ENCODE peak calls at places on chromosome 13, in four cellular contexts. H, L, A and U are unnamed samples.

GRCh38 chr13:30906411-30906990 is 430 bp downstream of the MEDAG start:
- DNase-seq in H (peak; percentile 62), L (no peak), A (no peak), U (peak; percentile 36)

GRCh38 chr13:52599853-52600603 is 42.2 kb upstream of the HNRNPA1L2 start:
- DNase-seq in H (peak; percentile 75), L (peak; percentile 29), A (peak; percentile 17), U (peak; percentile 41)

GRCh38 chr13:20461481-20461859 is 64.2 kb downstream of the CRYL1 start:
- DNase-seq in H (no peak), L (no peak), A (no peak), U (peak; percentile 67)

GRCh38 chr13:46401432-46401831 is 14.4 kb upstream of the RUBCNL start:
- DNase-seq in H (no peak), L (no peak), A (no peak), U (no peak)

GRCh38 chr13:48184260-48184659 is 48.7 kb upstream of the ITM2B start:
- DNase-seq in H (no peak), L (no peak), A (no peak), U (no peak)

GRCh38 chr13:59680429-59681024 is 483.2 kb downstream of the DIAPH3 start:
- DNase-seq in H (peak; percentile 56), L (no peak), A (no peak), U (peak; percentile 56)

GRCh38 chr13:107250626-107251025 is 682.7 kb upstream of the ARGLU1 start:
- DNase-seq in H (no peak), L (no peak), A (no peak), U (no peak)

GRCh38 chr13:20873348-20873747 is 29.2 kb downstream of the XPO4 start:
- DNase-seq in H (no peak), L (no peak), A (no peak), U (no peak)

GRCh38 chr13:105316731-105317130 is 1218.7 kb downstream of the EFNB2 start:
- DNase-seq in H (no peak), L (no peak), A (no peak), U (no peak)

GRCh38 chr13:41970918-41971317 is 10.0 kb upstream of the VWA8 start:
- DNase-seq in H (no peak), L (no peak), A (no peak), U (no peak)

GRCh38 chr13:29454931-29455481 is 140.5 kb downstream of the SLC7A1 start:
- DNase-seq in H (peak; percentile 63), L (peak; percentile 44), A (no peak), U (peak; percentile 35)

GRCh38 chr13:28750187-28751045 is 31.6 kb upstream of the SLC46A3 start:
- DNase-seq in H (no peak), L (no peak), A (no peak), U (no peak)

GRCh38 chr13:49517461-49517860 is 21.7 kb downstream of the PHF11 start:
- DNase-seq in H (peak; percentile 36), L (no peak), A (no peak), U (peak; percentile 47)

GRCh38 chr13:49308977-49309408 is 61.3 kb downstream of the CDADC1 start:
- DNase-seq in H (no peak), L (no peak), A (no peak), U (peak; percentile 35)

GRCh38 chr13:30881191-30881651 is 24.9 kb upstream of the MEDAG start:
- DNase-seq in H (no peak), L (no peak), A (no peak), U (no peak)

GRCh38 chr13:84553252-84553651 is 671.0 kb upstream of the SLITRK1 start:
- DNase-seq in H (no peak), L (no peak), A (no peak), U (no peak)

GRCh38 chr13:108859202-108860012 is 230.0 kb downstream of the MYO16 start:
- DNase-seq in H (peak; percentile 41), L (no peak), A (no peak), U (peak; percentile 94)

GRCh38 chr13:43787998-43788397 is 1.2 kb upstream of the ENOX1 start:
- DNase-seq in H (peak; percentile 63), L (peak; percentile 12), A (no peak), U (peak; percentile 78)

GRCh38 chr13:30639671-30640070 is 22.0 kb downstream of the USPL1 start:
- DNase-seq in H (no peak), L (no peak), A (no peak), U (peak; percentile 24)

GRCh38 chr13:75061909-75062308 is 420.1 kb downstream of the TBC1D4 start:
- DNase-seq in H (no peak), L (no peak), A (no peak), U (peak; percentile 12)

GRCh38 chr13:104105418-104106355 is 1039.5 kb upstream of the SLC10A2 start:
- DNase-seq in H (no peak), L (peak; percentile 8), A (no peak), U (no peak)

GRCh38 chr13:67048793-67049150 is 181.4 kb downstream of the PCDH9 start:
- DNase-seq in H (no peak), L (no peak), A (peak; percentile 3), U (peak; percentile 91)

GRCh38 chr13:109146912-109147624 is 517.7 kb downstream of the MYO16 start:
- DNase-seq in H (no peak), L (peak; percentile 53), A (no peak), U (peak; percentile 71)

GRCh38 chr13:51064753-51065152 is 46.3 kb downstream of the C13orf42 start:
- DNase-seq in H (no peak), L (no peak), A (no peak), U (no peak)

GRCh38 chr13:113794764-113795173 is 35.7 kb downstream of the TMEM255B start:
- DNase-seq in H (no peak), L (no peak), A (no peak), U (no peak)

GRCh38 chr13:110306340-110306959 is 507 bp downstream of the COL4A1 start:
- DNase-seq in H (peak; percentile 64), L (no peak), A (no peak), U (peak; percentile 68)

DNA sequence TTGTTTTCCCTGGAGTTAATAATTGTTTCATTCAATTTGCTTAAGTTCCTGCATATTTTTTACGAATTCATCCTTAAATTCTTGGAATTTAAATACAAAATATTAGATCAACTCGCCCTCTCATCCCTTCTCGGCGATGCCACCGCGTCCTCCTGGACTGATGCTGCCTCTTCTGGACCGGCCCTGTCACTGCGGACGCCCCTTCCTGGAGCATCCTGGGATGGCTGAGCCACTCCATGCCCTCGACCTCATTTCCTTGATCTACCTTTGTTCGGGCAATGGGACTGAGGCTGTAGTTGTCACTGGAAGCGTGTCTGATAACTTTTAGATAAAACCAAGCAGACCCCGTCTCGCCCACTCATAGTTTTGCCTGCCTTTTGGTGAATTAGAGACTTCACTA is 283.6 kb downstream of the TEX29 start:
- DNase-seq in H (peak; percentile 20), L (no peak), A (no peak), U (no peak)
- H3K4me3 ChIP-seq in H (no peak overlapping the region), L (no peak overlapping the region), A (no peak overlapping the region), U (no peak overlapping the region)

DNA sequence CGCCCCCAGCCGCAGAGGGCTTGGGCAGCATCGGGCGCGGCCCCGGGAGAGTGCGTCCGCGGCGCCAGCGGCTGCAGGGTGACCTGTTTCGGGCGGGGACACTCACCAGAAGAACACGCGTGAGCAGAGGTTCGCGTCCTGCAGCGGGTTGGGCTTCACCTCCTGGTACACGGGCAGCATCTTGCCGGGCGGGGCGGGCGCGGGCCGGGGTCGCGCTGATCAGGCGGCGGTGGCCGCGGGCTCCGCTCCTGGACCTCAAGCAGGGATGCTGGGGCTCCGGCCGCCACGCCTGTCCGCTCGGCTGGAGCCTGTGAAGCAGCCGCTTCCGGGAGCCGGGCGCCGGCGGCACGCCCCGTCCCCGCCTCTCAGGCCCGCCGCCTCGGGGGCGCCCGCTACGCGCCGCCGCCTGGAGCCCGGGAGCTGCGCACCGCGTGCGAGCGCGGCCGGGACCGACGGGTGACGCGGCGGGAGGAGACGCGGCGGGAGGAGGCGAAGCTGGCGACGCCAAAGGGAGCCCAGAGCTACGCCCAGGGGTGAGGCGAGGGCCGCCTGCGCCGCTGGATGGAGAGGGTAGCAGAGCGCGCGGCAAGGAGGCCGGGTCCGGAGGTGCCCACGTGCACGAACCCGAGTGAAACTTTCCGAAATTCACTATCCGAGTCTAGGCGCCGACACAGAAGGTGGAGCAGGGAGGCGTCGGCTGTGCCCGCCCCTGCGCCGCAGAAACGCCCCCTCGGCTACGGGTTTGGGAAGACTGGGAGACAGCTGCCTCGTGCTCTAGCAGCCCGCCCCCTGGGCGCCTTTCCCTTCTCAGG is at the start of gene ABCC4:
- DNase-seq in H (peak; percentile 84), L (peak; percentile 76), A (peak; percentile 57), U (peak; percentile 59)
- H3K4me3 ChIP-seq in H (peak within 1 kb of the TSS; percentile 79), L (peak within 1 kb of the TSS; percentile 59), A (peak within 1 kb of the TSS; percentile 83), U (peak within 1 kb of the TSS; percentile 81)

GRCh38 chr13:45121421-45121820 is 1.1 kb downstream of the GTF2F2 start:
- DNase-seq in H (peak; percentile 54), L (no peak), A (no peak), U (peak; percentile 62)

GRCh38 chr13:45122941-45123340 is 2.6 kb downstream of the GTF2F2 start:
- DNase-seq in H (no peak), L (no peak), A (no peak), U (no peak)

GRCh38 chr13:45120967-45121366 is 657 bp downstream of the GTF2F2 start:
- DNase-seq in H (no peak), L (no peak), A (no peak), U (peak; percentile 14)

GRCh38 chr13:45119990-45120864 is at the start of gene GTF2F2:
- DNase-seq in H (peak; percentile 92), L (peak; percentile 89), A (peak; percentile 92), U (peak; percentile 92)

DNA sequence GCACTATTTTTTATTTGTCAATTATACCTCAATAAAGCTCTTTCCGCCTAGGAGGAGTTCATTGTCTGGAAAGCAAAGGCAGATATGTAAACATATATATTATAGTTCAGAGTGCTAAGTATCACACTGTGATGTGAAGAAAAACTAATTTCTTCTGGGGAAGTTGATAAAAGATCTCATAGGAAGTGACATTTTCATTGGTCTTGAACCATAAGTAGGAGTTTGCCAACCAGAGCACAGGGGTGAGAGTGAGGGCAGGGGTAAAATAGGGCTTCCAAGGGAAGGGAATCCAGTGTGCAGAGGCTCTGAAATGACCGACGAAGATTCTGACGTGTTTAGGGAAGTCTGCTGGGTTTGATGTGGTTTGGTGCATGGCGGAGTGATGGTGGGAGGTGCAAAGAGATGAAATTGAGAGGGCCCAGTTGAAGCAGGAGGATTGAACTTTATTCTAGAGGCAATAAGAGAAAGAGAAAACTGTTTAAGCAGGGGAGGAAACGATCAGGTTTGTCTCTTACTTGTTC is 781 bp upstream of the GTF2F2 start:
- DNase-seq in H (no peak), L (no peak), A (peak; percentile 8), U (peak; percentile 68)
- H3K4me3 ChIP-seq in H (peak overlapping the region; percentile 82), L (peak overlapping the region; percentile 96), A (peak overlapping the region; percentile 75), U (peak overlapping the region; percentile 91)

GRCh38 chr13:79658333-79658975 is 177.5 kb downstream of the NDFIP2 start:
- DNase-seq in H (no peak), L (no peak), A (no peak), U (no peak)
- H3K4me3 ChIP-seq in H (no peak overlapping the region), L (no peak overlapping the region), A (no peak overlapping the region), U (no peak overlapping the region)

DNA sequence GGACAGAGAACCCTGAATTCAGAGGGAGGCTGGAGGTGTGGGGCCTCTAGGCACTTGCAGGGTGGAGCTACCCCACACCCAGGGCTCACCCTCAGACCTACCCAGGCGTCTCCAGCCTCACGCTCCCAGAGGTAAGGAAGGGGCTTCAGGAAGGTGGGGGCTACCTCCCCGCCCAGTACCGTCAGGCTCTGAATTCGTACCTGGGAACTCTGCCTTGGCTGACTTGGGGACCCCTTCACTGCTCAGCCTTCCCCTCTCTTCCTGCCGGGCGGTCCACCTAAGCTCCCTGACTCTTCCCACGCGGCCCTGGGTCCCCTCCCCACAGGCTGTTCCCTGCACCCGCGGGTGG is 28.5 kb upstream of the PARP4 start:
- DNase-seq in H (no peak), L (no peak), A (no peak), U (no peak)
- H3K4me3 ChIP-seq in H (peak overlapping the region; percentile 77), L (no peak overlapping the region), A (peak overlapping the region; percentile 51), U (peak overlapping the region; percentile 53)

GRCh38 chr13:102145750-102146149 is 256.1 kb downstream of the FGF14 start:
- DNase-seq in H (no peak), L (no peak), A (no peak), U (no peak)
- H3K4me3 ChIP-seq in H (no peak overlapping the region), L (no peak overlapping the region), A (no peak overlapping the region), U (no peak overlapping the region)

GRCh38 chr13:97225533-97225932 is 3.4 kb downstream of the MBNL2 start:
- DNase-seq in H (no peak), L (no peak), A (no peak), U (no peak)
- H3K4me3 ChIP-seq in H (no peak overlapping the region), L (peak overlapping the region; percentile 81), A (peak overlapping the region; percentile 60), U (peak overlapping the region; percentile 70)